ENCODE peak calls at places on chromosomes 12 and 14, in eight cellular contexts. U, H, Z, Q, Y, S, P and V are unnamed samples.
A peak's percentile ranks its signal among the peaks of the same experiment; 100 is the strongest.

GRCh38 chr12:78820946-78821345 is 43.6 kb upstream of the SYT1 start:
- DNase-seq in U (no peak), H (no peak), Z (no peak), Q (no peak), Y (no peak), S (no peak), P (no peak), V (no peak)

GRCh38 chr14:85599939-85600338 is 70.0 kb downstream of the FLRT2 start:
- DNase-seq in U (no peak), H (no peak), Z (no peak), Q (no peak), Y (no peak), S (no peak), P (no peak), V (no peak)

GRCh38 chr12:67394600-67394999 is 125.4 kb downstream of the CAND1 start:
- DNase-seq in U (no peak), H (peak; percentile 57), Z (no peak), Q (peak; percentile 68), Y (no peak), S (no peak), P (no peak), V (peak; percentile 41)

GRCh38 chr12:25833657-25834056 is 124.8 kb upstream of the RASSF8 start:
- DNase-seq in U (no peak), H (no peak), Z (no peak), Q (no peak), Y (no peak), S (no peak), P (no peak), V (no peak)

GRCh38 chr12:43805149-43805856 is 814 bp downstream of the TWF1 start:
- DNase-seq in U (no peak), H (no peak), Z (no peak), Q (no peak), Y (no peak), S (no peak), P (no peak), V (no peak)

GRCh38 chr14:90797451-90797850 is 18.8 kb downstream of the TTC7B start:
- DNase-seq in U (no peak), H (no peak), Z (no peak), Q (no peak), Y (no peak), S (no peak), P (no peak), V (no peak)

GRCh38 chr14:59829469-59829868 is 41.1 kb downstream of the RTN1 start:
- DNase-seq in U (no peak), H (no peak), Z (no peak), Q (no peak), Y (no peak), S (no peak), P (no peak), V (no peak)

GRCh38 chr14:86604546-86604945 is 1074.6 kb downstream of the FLRT2 start:
- DNase-seq in U (no peak), H (no peak), Z (no peak), Q (no peak), Y (no peak), S (no peak), P (no peak), V (no peak)

GRCh38 chr12:38490941-38491340 is 174.4 kb downstream of the ALG10B start:
- DNase-seq in U (no peak), H (no peak), Z (no peak), Q (no peak), Y (no peak), S (no peak), P (no peak), V (no peak)

GRCh38 chr14:54133896-54134295 is 177.3 kb upstream of the BMP4 start:
- DNase-seq in U (no peak), H (no peak), Z (no peak), Q (no peak), Y (no peak), S (no peak), P (peak; percentile 46), V (no peak)

GRCh38 chr12:31246470-31246850 is 79.5 kb downstream of the SINHCAF start:
- DNase-seq in U (no peak), H (no peak), Z (no peak), Q (no peak), Y (no peak), S (no peak), P (no peak), V (no peak)

GRCh38 chr12:39697108-39697507 is 77.5 kb upstream of the ABCD2 start:
- DNase-seq in U (no peak), H (no peak), Z (no peak), Q (no peak), Y (no peak), S (no peak), P (no peak), V (no peak)

GRCh38 chr12:23525450-23526072 is 423.9 kb downstream of the SOX5 start:
- DNase-seq in U (no peak), H (no peak), Z (no peak), Q (no peak), Y (no peak), S (no peak), P (no peak), V (no peak)

GRCh38 chr14:73238262-73238852 is 1.1 kb downstream of the PAPLN start:
- DNase-seq in U (no peak), H (no peak), Z (peak; percentile 6), Q (no peak), Y (no peak), S (no peak), P (no peak), V (no peak)

GRCh38 chr14:93977790-93978581 is 1.6 kb upstream of the ASB2 start:
- DNase-seq in U (no peak), H (no peak), Z (no peak), Q (no peak), Y (peak; percentile 81), S (no peak), P (no peak), V (no peak)

GRCh38 chr14:96309907-96310330 is 53.2 kb downstream of the ATG2B start:
- DNase-seq in U (no peak), H (no peak), Z (no peak), Q (no peak), Y (no peak), S (no peak), P (no peak), V (no peak)
- TF ChIP-seq CTCF in U (no peak), H (no peak), Z (no peak), Q (no peak), Y (no peak), S (no peak), P (no peak), V (no peak)

GRCh38 chr14:68974759-68975347 is 4.2 kb downstream of the ACTN1 start:
- DNase-seq in U (no peak), H (no peak), Z (no peak), Q (no peak), Y (no peak), S (no peak), P (no peak), V (no peak)
- H3K4me3 ChIP-seq in U (peak overlapping the region; percentile 69), H (no peak overlapping the region), Z (no peak overlapping the region), Q (no peak overlapping the region), Y (peak overlapping the region; percentile 8), S (peak overlapping the region; percentile 13), P (no peak overlapping the region), V (no peak overlapping the region)

GRCh38 chr12:46557539-46558373 is 185.2 kb upstream of the SLC38A2 start:
- DNase-seq in U (no peak), H (no peak), Z (no peak), Q (no peak), Y (no peak), S (no peak), P (no peak), V (no peak)
- H3K4me1 ChIP-seq in U (no peaks in the 10 kb centered on the region), H (no peaks in the 10 kb centered on the region), Z (peaks cover 80% of the 10 kb centered on the region), Q (peaks cover 58% of the 10 kb centered on the region), Y (no peaks in the 10 kb centered on the region), S (peaks cover 97% of the 10 kb centered on the region), P (no peaks in the 10 kb centered on the region), V (peaks cover 54% of the 10 kb centered on the region)

GRCh38 chr12:131390408-131391100 is 320.3 kb upstream of the SFSWAP start:
- DNase-seq in U (no peak), H (peak; percentile 23), Z (peak; percentile 3), Q (no peak), Y (no peak), S (no peak), P (no peak), V (no peak)
- TF ChIP-seq CTCF in U (no peak), H (no peak), Z (no peak), Q (no peak), Y (no peak), S (no peak), P (no peak), V (no peak)

GRCh38 chr12:120886194-120887018 is 17.8 kb downstream of the SPPL3 start:
- DNase-seq in U (no peak), H (no peak), Z (no peak), Q (no peak), Y (no peak), S (no peak), P (no peak), V (no peak)
- H3K4me3 ChIP-seq in U (no peak overlapping the region), H (no peak overlapping the region), Z (no peak overlapping the region), Q (no peak overlapping the region), Y (no peak overlapping the region), S (no peak overlapping the region), P (no peak overlapping the region), V (no peak overlapping the region)